ENCODE peak calls at places on chromosomes 13 and 19, in ten cellular contexts. One of them, this sample, is unnamed.

GRCh38 chr19:48954011-48954594 is 572 bp upstream of the BAX start:
- DNase-seq in neural progenitor cell: no peak
- DNase-seq in PC-3: no peak
- DNase-seq in H1: no peak
- DNase-seq in DND-41: no peak
- DNase-seq in fibroblast of lung: no peak
- DNase-seq in HepG2: no peak
- DNase-seq in astrocyte: no peak
- DNase-seq in GM23248: no peak
- DNase-seq in GM23338: no peak
- DNase-seq in this sample: no peak

GRCh38 chr13:63435668-63436275 is 2020.1 kb upstream of the PCDH20 start:
- DNase-seq in neural progenitor cell: no peak
- DNase-seq in PC-3: peak; percentile 73
- DNase-seq in H1: no peak
- DNase-seq in DND-41: no peak
- DNase-seq in fibroblast of lung: peak; percentile 100
- DNase-seq in HepG2: no peak
- DNase-seq in astrocyte: peak; percentile 100
- DNase-seq in GM23248: peak; percentile 51
- DNase-seq in GM23338: no peak
- DNase-seq in this sample: peak; percentile 40

GRCh38 chr13:24693862-24694471 is 13.8 kb downstream of the ATP12A start:
- DNase-seq in neural progenitor cell: peak; percentile 86
- DNase-seq in PC-3: peak; percentile 78
- DNase-seq in H1: peak; percentile 75
- DNase-seq in DND-41: peak; percentile 58
- DNase-seq in fibroblast of lung: peak; percentile 67
- DNase-seq in HepG2: peak; percentile 60
- DNase-seq in astrocyte: no peak
- DNase-seq in GM23248: peak; percentile 67
- DNase-seq in GM23338: peak; percentile 95
- DNase-seq in this sample: peak; percentile 31

GRCh38 chr19:6723108-6723618 is 2.7 kb upstream of the C3 start:
- DNase-seq in neural progenitor cell: no peak
- DNase-seq in PC-3: peak; percentile 50
- DNase-seq in H1: no peak
- DNase-seq in DND-41: no peak
- DNase-seq in fibroblast of lung: peak; percentile 22
- DNase-seq in HepG2: peak; percentile 93
- DNase-seq in astrocyte: peak; percentile 39
- DNase-seq in GM23248: peak; percentile 61
- DNase-seq in GM23338: peak; percentile 66
- DNase-seq in this sample: peak; percentile 70

GRCh38 chr13:46961719-46962118 is 64.9 kb upstream of the HTR2A start:
- DNase-seq in neural progenitor cell: no peak
- DNase-seq in PC-3: peak; percentile 79
- DNase-seq in H1: no peak
- DNase-seq in DND-41: no peak
- DNase-seq in fibroblast of lung: peak; percentile 82
- DNase-seq in HepG2: no peak
- DNase-seq in astrocyte: peak; percentile 78
- DNase-seq in GM23248: peak; percentile 92
- DNase-seq in GM23338: no peak
- DNase-seq in this sample: peak; percentile 3

GRCh38 chr13:101773062-101773461 is 320.6 kb downstream of the ITGBL1 start:
- DNase-seq in neural progenitor cell: no peak
- DNase-seq in PC-3: no peak
- DNase-seq in H1: no peak
- DNase-seq in DND-41: no peak
- DNase-seq in fibroblast of lung: no peak
- DNase-seq in HepG2: no peak
- DNase-seq in astrocyte: no peak
- DNase-seq in GM23248: peak; percentile 33
- DNase-seq in GM23338: no peak
- DNase-seq in this sample: peak; percentile 45

GRCh38 chr19:10106100-10106936 is at the start of gene PPAN:
- DNase-seq in neural progenitor cell: peak; percentile 100
- DNase-seq in PC-3: peak; percentile 99
- DNase-seq in H1: peak; percentile 97
- DNase-seq in DND-41: peak; percentile 98
- DNase-seq in fibroblast of lung: peak; percentile 98
- DNase-seq in HepG2: peak; percentile 95
- DNase-seq in astrocyte: peak; percentile 92
- DNase-seq in GM23248: peak; percentile 100
- DNase-seq in GM23338: peak; percentile 100
- DNase-seq in this sample: peak; percentile 91

GRCh38 chr19:44553478-44554171 is 24.1 kb upstream of the CEACAM20 start:
- DNase-seq in neural progenitor cell: no peak
- DNase-seq in PC-3: no peak
- DNase-seq in H1: no peak
- DNase-seq in DND-41: no peak
- DNase-seq in fibroblast of lung: no peak
- DNase-seq in HepG2: no peak
- DNase-seq in astrocyte: no peak
- DNase-seq in GM23248: peak; percentile 38
- DNase-seq in GM23338: no peak
- DNase-seq in this sample: no peak

GRCh38 chr19:29835447-29835846 is 23.7 kb downstream of the CCNE1 start:
- DNase-seq in neural progenitor cell: no peak
- DNase-seq in PC-3: no peak
- DNase-seq in H1: no peak
- DNase-seq in DND-41: no peak
- DNase-seq in fibroblast of lung: no peak
- DNase-seq in HepG2: no peak
- DNase-seq in astrocyte: no peak
- DNase-seq in GM23248: no peak
- DNase-seq in GM23338: no peak
- DNase-seq in this sample: no peak

GRCh38 chr13:101917475-101917810 is 465.0 kb downstream of the ITGBL1 start:
- DNase-seq in neural progenitor cell: peak; percentile 54
- DNase-seq in PC-3: no peak
- DNase-seq in H1: peak; percentile 51
- DNase-seq in DND-41: no peak
- DNase-seq in fibroblast of lung: no peak
- DNase-seq in HepG2: no peak
- DNase-seq in astrocyte: no peak
- DNase-seq in GM23248: no peak
- DNase-seq in GM23338: peak; percentile 61
- DNase-seq in this sample: no peak

GRCh38 chr19:12708641-12709040 is 12.2 kb upstream of the FBXW9 start:
- DNase-seq in neural progenitor cell: no peak
- DNase-seq in PC-3: no peak
- DNase-seq in H1: no peak
- DNase-seq in DND-41: no peak
- DNase-seq in fibroblast of lung: no peak
- DNase-seq in HepG2: no peak
- DNase-seq in astrocyte: no peak
- DNase-seq in GM23248: no peak
- DNase-seq in GM23338: no peak
- DNase-seq in this sample: no peak

GRCh38 chr13:84088996-84089395 is 206.7 kb upstream of the SLITRK1 start:
- DNase-seq in neural progenitor cell: no peak
- DNase-seq in PC-3: no peak
- DNase-seq in H1: no peak
- DNase-seq in DND-41: no peak
- DNase-seq in fibroblast of lung: no peak
- DNase-seq in HepG2: no peak
- DNase-seq in astrocyte: no peak
- DNase-seq in GM23248: no peak
- DNase-seq in GM23338: no peak
- DNase-seq in this sample: no peak

GRCh38 chr19:29795882-29796523 is 15.8 kb upstream of the CCNE1 start:
- DNase-seq in neural progenitor cell: no peak
- DNase-seq in PC-3: no peak
- DNase-seq in H1: no peak
- DNase-seq in DND-41: no peak
- DNase-seq in fibroblast of lung: no peak
- DNase-seq in HepG2: no peak
- DNase-seq in astrocyte: no peak
- DNase-seq in GM23248: no peak
- DNase-seq in GM23338: no peak
- DNase-seq in this sample: no peak

GRCh38 chr19:40367577-40368434 is 19.3 kb downstream of the PLD3 start:
- DNase-seq in neural progenitor cell: no peak
- DNase-seq in PC-3: no peak
- DNase-seq in H1: no peak
- DNase-seq in DND-41: no peak
- DNase-seq in fibroblast of lung: no peak
- DNase-seq in HepG2: no peak
- DNase-seq in astrocyte: no peak
- DNase-seq in GM23248: no peak
- DNase-seq in GM23338: no peak
- DNase-seq in this sample: no peak

DNA sequence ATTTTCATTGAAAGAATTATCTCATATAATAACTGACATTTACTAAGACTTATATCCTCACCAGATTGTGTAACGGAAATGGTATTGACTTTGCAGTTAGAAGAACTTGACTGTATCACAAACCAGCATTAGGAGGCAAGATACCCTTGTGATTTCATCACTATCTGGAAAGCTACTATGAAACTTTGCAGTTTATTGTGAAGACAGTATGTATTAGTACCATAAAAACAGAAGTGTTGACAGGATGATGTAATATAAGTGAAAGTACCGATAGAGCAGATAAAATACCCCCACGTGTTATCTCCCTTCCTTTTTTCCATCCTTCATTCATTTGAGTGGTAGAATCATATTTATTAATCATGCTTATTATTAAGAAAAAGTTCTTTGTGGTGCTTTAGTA is 365.7 kb upstream of the KLHL1 start:
- DNase-seq in neural progenitor cell: no peak
- DNase-seq in PC-3: no peak
- DNase-seq in H1: no peak
- DNase-seq in DND-41: no peak
- DNase-seq in fibroblast of lung: no peak
- DNase-seq in HepG2: no peak
- DNase-seq in astrocyte: no peak
- DNase-seq in GM23248: no peak
- DNase-seq in GM23338: no peak
- DNase-seq in this sample: no peak
- H2AFZ ChIP-seq in neural progenitor cell: no peak overlapping the region
- H2AFZ ChIP-seq in PC-3: no peak overlapping the region
- H2AFZ ChIP-seq in H1: no peak overlapping the region
- H2AFZ ChIP-seq in DND-41: no peak overlapping the region
- H2AFZ ChIP-seq in fibroblast of lung: no peak overlapping the region
- H2AFZ ChIP-seq in HepG2: no peak overlapping the region
- H2AFZ ChIP-seq in astrocyte: no peak overlapping the region
- H2AFZ ChIP-seq in GM23248: no peak overlapping the region
- H2AFZ ChIP-seq in GM23338: no peak overlapping the region
- H2AFZ ChIP-seq in this sample: no peak overlapping the region

DNA sequence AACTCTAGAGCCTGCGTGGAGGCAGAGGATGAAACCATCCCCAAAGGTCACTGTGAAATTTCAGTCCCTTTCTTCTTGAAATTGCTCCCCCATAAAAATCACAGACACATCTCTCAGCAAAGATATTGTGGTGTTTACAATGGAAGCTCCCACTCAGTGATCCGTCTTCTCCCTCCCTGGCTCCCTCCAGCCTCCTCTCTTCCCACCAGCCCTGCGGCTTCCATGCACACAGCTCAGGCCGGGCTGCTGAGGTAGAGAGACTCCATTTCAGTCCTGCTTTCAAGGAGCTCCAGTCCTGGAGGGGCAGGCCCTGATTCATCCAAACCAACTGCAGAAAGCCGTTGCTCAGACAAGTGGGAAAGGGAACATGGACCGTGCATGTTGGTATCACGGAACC is 24.0 kb upstream of the MIER2 start:
- DNase-seq in neural progenitor cell: no peak
- DNase-seq in PC-3: no peak
- DNase-seq in H1: no peak
- DNase-seq in DND-41: no peak
- DNase-seq in fibroblast of lung: no peak
- DNase-seq in HepG2: no peak
- DNase-seq in astrocyte: no peak
- DNase-seq in GM23248: no peak
- DNase-seq in GM23338: no peak
- DNase-seq in this sample: no peak
- TF ChIP-seq EZH2 in neural progenitor cell: no peak
- TF ChIP-seq EZH2 in PC-3: no peak
- TF ChIP-seq EZH2 in H1: no peak
- TF ChIP-seq EZH2 in DND-41: no peak
- TF ChIP-seq EZH2 in fibroblast of lung: no peak
- TF ChIP-seq EZH2 in HepG2: no peak
- TF ChIP-seq EZH2 in astrocyte: no peak
- TF ChIP-seq EZH2 in GM23248: no peak
- TF ChIP-seq EZH2 in GM23338: no peak
- TF ChIP-seq EZH2 in this sample: no peak

GRCh38 chr19:4369888-4370260 is 26.5 kb downstream of the MPND start:
- DNase-seq in neural progenitor cell: peak; percentile 59
- DNase-seq in PC-3: no peak
- DNase-seq in H1: peak; percentile 74
- DNase-seq in DND-41: peak; percentile 51
- DNase-seq in fibroblast of lung: no peak
- DNase-seq in HepG2: no peak
- DNase-seq in astrocyte: no peak
- DNase-seq in GM23248: no peak
- DNase-seq in GM23338: peak; percentile 65
- DNase-seq in this sample: peak; percentile 29

GRCh38 chr19:4367781-4368127 is 24.4 kb downstream of the MPND start:
- DNase-seq in neural progenitor cell: no peak
- DNase-seq in PC-3: no peak
- DNase-seq in H1: peak; percentile 38
- DNase-seq in DND-41: no peak
- DNase-seq in fibroblast of lung: no peak
- DNase-seq in HepG2: no peak
- DNase-seq in astrocyte: no peak
- DNase-seq in GM23248: no peak
- DNase-seq in GM23338: no peak
- DNase-seq in this sample: no peak

GRCh38 chr19:4368128-4368820 is 24.9 kb downstream of the MPND start:
- DNase-seq in neural progenitor cell: no peak
- DNase-seq in PC-3: no peak
- DNase-seq in H1: peak; percentile 45
- DNase-seq in DND-41: no peak
- DNase-seq in fibroblast of lung: no peak
- DNase-seq in HepG2: no peak
- DNase-seq in astrocyte: no peak
- DNase-seq in GM23248: no peak
- DNase-seq in GM23338: no peak
- DNase-seq in this sample: no peak

GRCh38 chr19:4370418-4371041 is 27.2 kb downstream of the MPND start:
- DNase-seq in neural progenitor cell: no peak
- DNase-seq in PC-3: no peak
- DNase-seq in H1: peak; percentile 44
- DNase-seq in DND-41: no peak
- DNase-seq in fibroblast of lung: no peak
- DNase-seq in HepG2: no peak
- DNase-seq in astrocyte: no peak
- DNase-seq in GM23248: no peak
- DNase-seq in GM23338: no peak
- DNase-seq in this sample: no peak

GRCh38 chr19:4369109-4369887 is 25.9 kb downstream of the MPND start:
- DNase-seq in neural progenitor cell: peak; percentile 43
- DNase-seq in PC-3: no peak
- DNase-seq in H1: peak; percentile 55
- DNase-seq in DND-41: peak; percentile 44
- DNase-seq in fibroblast of lung: no peak
- DNase-seq in HepG2: no peak
- DNase-seq in astrocyte: no peak
- DNase-seq in GM23248: peak; percentile 63
- DNase-seq in GM23338: peak; percentile 47
- DNase-seq in this sample: no peak
- H2AFZ ChIP-seq in neural progenitor cell: no peak overlapping the region
- H2AFZ ChIP-seq in PC-3: no peak overlapping the region
- H2AFZ ChIP-seq in H1: no peak overlapping the region
- H2AFZ ChIP-seq in DND-41: no peak overlapping the region
- H2AFZ ChIP-seq in fibroblast of lung: no peak overlapping the region
- H2AFZ ChIP-seq in HepG2: no peak overlapping the region
- H2AFZ ChIP-seq in astrocyte: no peak overlapping the region
- H2AFZ ChIP-seq in GM23248: no peak overlapping the region
- H2AFZ ChIP-seq in GM23338: no peak overlapping the region
- H2AFZ ChIP-seq in this sample: no peak overlapping the region

GRCh38 chr19:41998246-41999020 is 4.4 kb upstream of the ATP1A3 start:
- DNase-seq in neural progenitor cell: peak; percentile 92
- DNase-seq in PC-3: peak; percentile 38
- DNase-seq in H1: peak; percentile 91
- DNase-seq in DND-41: no peak
- DNase-seq in fibroblast of lung: peak; percentile 36
- DNase-seq in HepG2: peak; percentile 17
- DNase-seq in astrocyte: no peak
- DNase-seq in GM23248: peak; percentile 86
- DNase-seq in GM23338: peak; percentile 94
- DNase-seq in this sample: peak; percentile 49
- TF ChIP-seq EZH2 in neural progenitor cell: peak; percentile 30
- TF ChIP-seq EZH2 in PC-3: no peak
- TF ChIP-seq EZH2 in H1: no peak
- TF ChIP-seq EZH2 in DND-41: no peak
- TF ChIP-seq EZH2 in fibroblast of lung: no peak
- TF ChIP-seq EZH2 in HepG2: no peak
- TF ChIP-seq EZH2 in astrocyte: peak; percentile 20
- TF ChIP-seq EZH2 in GM23248: no peak
- TF ChIP-seq EZH2 in GM23338: no peak
- TF ChIP-seq EZH2 in this sample: no peak

This sample was measured in PC-9.